ENCODE peak calls at places on chromosomes 2 and 18, in four cellular contexts. I is CD4-positive, alpha-beta T cell; Q is neural crest cell; L is H9. T is an unnamed sample.

GRCh38 chr2:239223330-239224248 is 177.2 kb downstream of the HDAC4 start:
- DNase-seq in I (no peak), Q (no peak), L (no peak), T (no peak)

GRCh38 chr18:24386680-24387079 is 10.9 kb downstream of the OSBPL1A start:
- DNase-seq in I (no peak), Q (no peak), L (no peak), T (no peak)

GRCh38 chr18:47549141-47549540 is 297.7 kb upstream of the SKOR2 start:
- DNase-seq in I (no peak), Q (no peak), L (no peak), T (no peak)

GRCh38 chr18:34729264-34729663 is 19.2 kb downstream of the DTNA start:
- DNase-seq in I (no peak), Q (no peak), L (peak), T (no peak)

GRCh38 chr2:225040862-225041209 is 1.4 kb downstream of the DOCK10 start:
- DNase-seq in I (no peak), Q (no peak), L (no peak), T (no peak)

GRCh38 chr2:32008811-32009478 is 1.9 kb downstream of the MEMO1 start:
- DNase-seq in I (no peak), Q (no peak), L (no peak), T (no peak)

GRCh38 chr18:42915240-42915791 is 200.2 kb downstream of the RIT2 start:
- DNase-seq in I (no peak), Q (no peak), L (no peak), T (no peak)

GRCh38 chr2:133138693-133139092 is 429.6 kb downstream of the NCKAP5 start:
- DNase-seq in I (no peak), Q (no peak), L (peak), T (no peak)

GRCh38 chr2:56185101-56185581 is 1.4 kb downstream of the CCDC85A start:
- DNase-seq in I (no peak), Q (no peak), L (peak), T (no peak)

GRCh38 chr2:173434729-173435345 is 80.2 kb downstream of the CDCA7 start:
- DNase-seq in I (no peak), Q (no peak), L (no peak), T (no peak)

GRCh38 chr18:48947583-48947982 is 3.2 kb downstream of the SMAD7 start:
- DNase-seq in I (no peak), Q (no peak), L (peak), T (no peak)

GRCh38 chr18:8667846-8668245 is 37.5 kb upstream of the MTCL1 start:
- DNase-seq in I (no peak), Q (no peak), L (no peak), T (no peak)

GRCh38 chr2:130342020-130342532 is 621 bp upstream of the IMP4 start:
- DNase-seq in I (peak), Q (peak), L (peak), T (peak)
- TF ChIP-seq CTCF in I (no peak), Q (no peak), L (no peak), T (no peak)

DNA sequence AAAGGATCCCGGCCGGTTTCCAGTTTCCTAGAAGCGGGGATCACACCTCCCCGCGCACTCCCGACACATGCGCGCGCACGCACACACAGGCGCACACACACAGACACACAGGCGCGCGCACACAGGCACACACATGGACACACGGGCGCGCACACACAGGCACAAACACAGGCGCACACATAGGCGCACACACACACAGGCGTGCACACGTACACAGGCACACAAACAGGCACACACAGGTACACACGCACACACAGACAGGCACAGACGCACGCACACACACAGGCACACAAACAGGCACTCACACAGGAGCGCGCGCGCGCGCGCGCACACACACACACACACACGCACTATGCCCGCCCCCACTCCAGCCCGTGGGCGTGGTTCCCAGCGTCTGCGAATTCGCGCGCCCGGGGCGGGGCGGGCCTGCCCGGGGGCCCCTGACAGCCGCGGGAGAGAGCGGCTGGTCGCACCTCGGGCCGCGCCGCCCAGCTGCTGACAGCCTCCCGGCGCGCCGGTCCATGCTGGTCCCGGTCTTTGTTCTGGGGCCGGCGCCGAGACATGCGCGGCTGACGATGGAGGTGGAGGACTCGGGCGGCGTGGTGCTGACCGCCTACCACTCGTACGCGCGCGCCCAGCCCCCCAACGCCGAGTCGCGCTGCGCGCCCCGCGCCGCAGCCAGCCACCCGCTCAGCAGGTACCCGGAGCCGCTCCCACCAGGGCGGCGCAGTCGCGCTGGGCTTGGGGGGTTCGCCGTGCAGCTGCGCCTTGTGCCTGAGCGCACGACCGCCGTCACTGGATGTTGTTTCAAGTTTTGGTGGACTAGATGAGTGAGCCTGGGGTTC is at the start of gene ARHGAP28:
- DNase-seq in I (no peak), Q (peak), L (peak), T (peak)
- TF ChIP-seq CTCF in I (no peak), Q (peak), L (peak), T (peak)

DNA sequence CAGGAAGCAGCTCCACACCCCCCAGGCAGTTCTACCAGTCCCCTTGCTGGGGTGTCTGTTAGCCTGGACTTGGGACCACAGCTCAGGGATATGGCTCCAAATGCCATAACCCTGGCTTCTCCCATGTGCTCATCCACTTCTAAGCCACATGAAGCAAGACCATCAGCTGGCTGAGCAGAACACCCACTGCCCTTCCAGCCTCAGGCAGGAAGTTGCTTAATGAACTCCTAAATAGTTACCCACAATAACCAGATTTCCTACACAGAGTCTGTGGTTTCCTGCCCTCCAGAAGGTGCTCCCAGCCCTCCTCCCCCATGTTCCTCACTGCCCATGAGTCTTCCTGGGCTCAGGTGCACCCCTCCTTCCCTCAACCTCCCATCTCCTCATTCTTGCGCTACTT is 98.3 kb upstream of the EPC2 start:
- DNase-seq in I (no peak), Q (no peak), L (no peak), T (no peak)
- TF ChIP-seq CTCF in I (no peak), Q (no peak), L (no peak), T (no peak)

GRCh38 chr2:151765760-151766159 is 31.5 kb upstream of the NEB start:
- DNase-seq in I (no peak), Q (no peak), L (no peak), T (no peak)

GRCh38 chr2:151760139-151760650 is 25.9 kb upstream of the NEB start:
- DNase-seq in I (no peak), Q (no peak), L (no peak), T (no peak)

GRCh38 chr2:151761193-151761592 is 26.9 kb upstream of the NEB start:
- DNase-seq in I (no peak), Q (no peak), L (no peak), T (no peak)

GRCh38 chr2:151761687-151762086 is 27.4 kb upstream of the NEB start:
- DNase-seq in I (no peak), Q (no peak), L (no peak), T (no peak)

DNA sequence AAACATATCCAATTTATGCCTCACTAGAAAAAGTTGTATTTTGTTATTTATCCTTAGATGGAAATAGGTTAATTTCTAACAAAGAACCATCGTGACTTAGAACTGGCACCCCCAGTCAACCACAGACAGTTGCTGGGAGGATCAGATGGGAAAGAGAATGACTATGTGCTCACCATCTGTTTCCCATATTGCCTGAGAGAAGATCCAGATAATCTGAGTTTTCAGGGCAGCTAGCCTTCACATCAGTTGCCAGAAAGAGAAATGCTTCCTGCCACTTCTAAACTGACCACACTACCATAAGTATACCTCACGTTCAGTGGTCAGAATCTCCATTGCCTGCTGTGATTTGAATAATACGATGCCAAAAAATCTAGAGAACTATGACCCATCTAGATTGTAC is 28.4 kb upstream of the NEB start:
- DNase-seq in I (no peak), Q (no peak), L (no peak), T (no peak)
- TF ChIP-seq CTCF in I (no peak), Q (no peak), L (no peak), T (no peak)

DNA sequence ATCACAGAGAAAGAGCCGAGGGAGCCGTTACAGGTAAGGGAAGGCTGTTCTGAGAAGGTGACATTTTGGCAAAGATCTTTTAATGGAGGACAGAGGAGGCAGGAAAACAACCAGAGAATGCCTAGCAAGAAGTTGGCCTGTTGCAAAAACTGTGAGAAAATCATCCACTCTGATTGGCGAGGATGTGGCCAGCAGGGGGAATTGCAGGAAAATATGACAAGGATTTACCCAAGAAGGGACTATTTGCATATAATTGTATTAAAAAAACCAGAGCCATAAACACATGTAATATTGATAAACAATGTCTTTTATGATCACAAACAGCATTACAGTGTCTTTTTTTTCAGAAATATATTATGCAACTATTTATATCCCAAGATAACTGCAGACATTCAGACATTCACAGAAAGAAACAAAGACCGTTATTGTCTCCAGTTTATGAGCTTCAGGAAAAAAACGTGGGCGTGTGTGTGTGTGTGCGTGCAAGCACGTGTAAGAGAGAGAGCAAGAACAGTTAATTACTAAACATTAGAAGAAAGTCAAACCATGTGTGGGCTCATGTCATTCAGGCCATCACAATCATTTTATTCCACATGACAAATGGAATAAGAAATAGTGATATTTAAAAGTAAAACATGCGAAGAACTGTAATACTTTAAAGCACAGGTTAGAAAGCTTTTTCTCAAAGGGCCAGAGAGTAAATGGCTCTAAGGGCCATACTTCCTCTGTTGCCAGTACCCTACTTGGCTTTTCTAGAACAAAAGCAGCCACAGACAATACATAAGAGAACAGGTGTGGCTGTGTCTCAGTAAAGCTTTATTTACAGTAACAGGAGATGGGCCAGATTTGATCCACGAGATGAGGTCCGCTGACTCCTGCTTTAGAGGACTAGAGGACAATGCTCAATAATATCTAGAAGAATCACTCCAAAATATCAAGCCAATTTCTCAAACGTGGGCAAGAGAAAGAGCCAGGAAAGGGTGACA is 324.1 kb downstream of the DLGAP1 start:
- DNase-seq in I (no peak), Q (no peak), L (no peak), T (no peak)
- TF ChIP-seq CTCF in I (no peak), Q (no peak), L (peak), T (no peak)

DNA sequence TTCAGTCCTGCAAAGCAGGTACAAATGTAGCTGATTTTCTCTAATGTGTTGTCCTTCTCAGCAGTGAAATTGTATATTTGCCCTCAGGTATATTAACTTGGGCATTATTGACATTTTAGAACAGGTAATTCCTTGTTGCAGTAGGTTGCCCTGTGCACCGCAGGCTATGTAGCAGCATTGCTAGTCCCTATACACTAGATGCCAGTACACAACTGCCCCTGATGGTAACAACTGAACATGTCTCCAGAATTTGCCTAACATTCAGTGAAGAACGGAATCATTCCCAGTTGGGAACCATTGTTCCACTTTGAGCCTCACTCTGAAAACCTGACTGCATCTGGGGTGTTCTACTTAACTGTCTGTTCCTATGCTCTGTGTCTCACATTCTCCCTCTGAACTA is 23.1 kb upstream of the TFPI start:
- DNase-seq in I (no peak), Q (no peak), L (no peak), T (no peak)
- TF ChIP-seq CTCF in I (no peak), Q (no peak), L (peak), T (no peak)

GRCh38 chr2:176114930-176115625 is 1.5 kb upstream of the HOXD10 start:
- DNase-seq in I (no peak), Q (no peak), L (peak), T (no peak)

GRCh38 chr2:176117162-176117822 is 714 bp downstream of the HOXD10 start:
- DNase-seq in I (no peak), Q (no peak), L (peak), T (no peak)

GRCh38 chr2:176117823-176118376 is 1.3 kb downstream of the HOXD10 start:
- DNase-seq in I (no peak), Q (no peak), L (peak), T (no peak)

GRCh38 chr2:176114120-176114929 is 2.3 kb upstream of the HOXD10 start:
- DNase-seq in I (no peak), Q (no peak), L (peak), T (no peak)

DNA sequence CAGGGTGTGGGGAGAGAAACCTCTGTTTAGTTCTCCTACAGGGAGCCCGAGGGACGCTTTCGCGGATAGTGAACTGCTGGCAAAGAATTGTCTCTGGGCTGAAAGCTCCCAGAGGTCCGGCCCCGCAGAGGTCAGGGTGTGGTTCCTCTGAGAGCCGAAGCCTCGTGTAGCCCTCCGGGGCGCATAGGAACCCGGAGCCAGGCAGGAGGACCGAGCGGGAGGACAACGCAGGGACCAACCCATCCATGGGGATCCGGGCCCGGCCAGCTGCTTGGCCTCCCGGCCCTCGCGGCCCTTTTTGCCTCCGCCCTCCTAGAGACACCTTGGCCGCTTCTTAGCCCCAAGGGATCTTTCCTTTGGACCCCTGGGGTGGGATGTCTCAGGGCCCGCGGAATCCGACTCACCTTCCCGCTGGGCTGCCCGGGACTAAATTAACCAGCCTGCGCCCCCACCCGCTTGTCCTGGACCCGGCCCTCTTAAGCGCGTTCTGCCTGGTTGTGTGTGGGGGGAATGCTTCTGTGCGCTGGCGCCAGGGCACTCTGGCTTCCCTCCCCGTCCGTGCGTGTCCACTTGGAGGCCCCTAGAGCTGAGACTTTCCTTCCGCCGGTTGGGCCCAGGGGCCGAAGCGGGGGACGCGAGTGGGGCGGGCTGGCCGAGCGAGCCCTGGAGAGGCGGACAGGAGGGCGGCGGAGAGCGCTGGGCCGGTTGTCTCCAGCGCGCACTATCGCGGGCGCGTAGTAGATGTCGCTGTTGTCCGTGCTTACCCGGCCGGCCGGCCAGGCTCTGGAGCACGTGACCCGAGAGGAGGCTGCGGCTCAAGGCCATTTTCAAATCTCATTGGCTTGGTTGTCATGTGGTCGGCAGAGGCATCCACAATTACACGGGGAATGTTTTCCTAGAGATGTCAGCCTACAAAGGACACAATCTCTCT is at the start of gene HOXD10:
- DNase-seq in I (no peak), Q (no peak), L (peak), T (no peak)
- TF ChIP-seq CTCF in I (no peak), Q (peak), L (peak), T (no peak)

DNA sequence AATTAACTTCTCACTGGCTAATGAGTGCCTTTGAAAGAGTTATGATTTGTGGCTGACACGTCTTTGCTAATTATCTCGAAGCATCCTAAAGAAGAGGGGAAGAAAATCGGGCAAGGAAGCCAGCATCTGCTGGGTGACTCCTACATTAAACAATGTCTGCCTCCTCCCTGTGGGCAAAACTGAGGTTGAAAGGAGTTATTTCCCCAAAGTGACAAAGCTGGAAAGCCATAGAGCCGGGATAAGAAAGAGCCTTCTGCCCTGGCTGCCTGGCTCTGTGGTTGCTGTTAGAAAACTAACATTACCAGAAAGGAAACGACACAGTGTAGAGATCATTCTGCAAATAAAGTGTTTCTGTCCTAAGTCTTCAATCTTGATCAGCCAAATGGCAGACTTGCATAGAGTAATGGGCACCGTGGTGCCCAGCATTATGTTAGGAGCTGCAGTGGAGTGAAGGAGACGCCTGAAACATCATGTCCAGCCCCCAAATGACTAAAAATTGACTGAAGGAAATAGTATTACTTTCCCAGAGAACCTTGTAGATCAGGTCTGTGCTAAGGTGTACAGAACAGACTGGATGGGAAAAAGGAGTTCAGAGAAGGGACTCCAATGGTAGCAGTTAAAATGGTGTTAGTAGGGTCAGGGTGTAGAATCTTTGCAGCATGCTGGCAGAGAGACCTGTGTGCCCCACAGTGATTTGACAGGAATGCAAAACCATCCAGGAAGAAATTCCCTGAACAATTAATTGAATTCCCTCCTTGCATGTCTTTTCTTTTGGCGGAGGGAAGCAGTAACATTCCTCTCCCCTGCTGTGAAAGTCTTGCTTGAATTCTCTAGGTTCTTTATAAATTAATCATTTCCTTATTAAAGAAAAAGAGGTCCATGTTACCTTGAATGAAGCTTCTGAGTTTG is 44.4 kb downstream of the ALPK2 start:
- DNase-seq in I (no peak), Q (no peak), L (peak), T (no peak)
- TF ChIP-seq CTCF in I (no peak), Q (no peak), L (no peak), T (no peak)

T was measured in GM06990.